ENCODE peak calls at places on chromosomes 16 and 17, in eight cellular contexts. T is tibial artery, U is BE2C, O is Caco-2, R is body of pancreas, Z is IMR-90, B is H1, L is esophagus squamous epithelium. X is an unnamed sample. For H3K4me1, the result is how much of the 10 kb centered on the place peaks cover.

GRCh38 chr17:13541032-13541480 is 60.7 kb downstream of the HS3ST3A1 start:
- DNase-seq in T (peak), U (no peak), O (no peak), R (no peak), Z (peak), B (no peak), L (no peak), X (no peak)

GRCh38 chr16:2003827-2004641 is 5.6 kb downstream of the ZNF598 start:
- DNase-seq in T (peak), U (peak), O (peak), R (peak), Z (peak), B (peak), L (peak), X (peak)

GRCh38 chr16:3023415-3023668 is 400 bp downstream of the HCFC1R1 start:
- DNase-seq in T (no peak), U (no peak), O (peak), R (peak), Z (peak), B (no peak), L (no peak), X (no peak)

GRCh38 chr17:33234233-33234632 is 58.9 kb downstream of the ASIC2 start:
- DNase-seq in T (no peak), U (no peak), O (no peak), R (no peak), Z (no peak), B (no peak), L (no peak), X (no peak)

GRCh38 chr16:56068816-56069215 is 122.5 kb upstream of the GNAO1 start:
- DNase-seq in T (no peak), U (no peak), O (no peak), R (no peak), Z (no peak), B (no peak), L (no peak), X (no peak)

GRCh38 chr16:10070591-10070990 is 111.6 kb downstream of the GRIN2A start:
- DNase-seq in T (no peak), U (no peak), O (no peak), R (no peak), Z (no peak), B (no peak), L (no peak), X (no peak)

GRCh38 chr16:73082608-73083007 is 34.7 kb upstream of the ZFHX3 start:
- DNase-seq in T (peak), U (no peak), O (no peak), R (no peak), Z (peak), B (no peak), L (no peak), X (no peak)

GRCh38 chr17:40315678-40316570 is 6.9 kb downstream of the RARA start:
- DNase-seq in T (no peak), U (no peak), O (no peak), R (no peak), Z (no peak), B (no peak), L (no peak), X (no peak)

GRCh38 chr17:81067331-81067730 is 32.4 kb downstream of the BAIAP2 start:
- DNase-seq in T (no peak), U (peak), O (no peak), R (no peak), Z (no peak), B (no peak), L (no peak), X (no peak)

GRCh38 chr17:7440113-7440822 is 956 bp downstream of the FGF11 start:
- DNase-seq in T (peak), U (peak), O (peak), R (peak), Z (no peak), B (no peak), L (no peak), X (peak)

GRCh38 chr17:6551909-6552768 is 4.2 kb downstream of the PITPNM3 start:
- DNase-seq in T (no peak), U (no peak), O (no peak), R (peak), Z (no peak), B (no peak), L (no peak), X (no peak)

GRCh38 chr17:57889892-57890856 is 40.3 kb upstream of the MRPS23 start:
- DNase-seq in T (peak), U (peak), O (no peak), R (peak), Z (peak), B (no peak), L (no peak), X (peak)

GRCh38 chr16:80158766-80159165 is 382.0 kb upstream of the DYNLRB2 start:
- DNase-seq in T (no peak), U (no peak), O (no peak), R (no peak), Z (peak), B (no peak), L (no peak), X (no peak)

GRCh38 chr17:36703860-36704266 is 102.5 kb downstream of the MRM1 start:
- DNase-seq in T (no peak), U (no peak), O (peak), R (peak), Z (peak), B (no peak), L (no peak), X (peak)

GRCh38 chr16:14462811-14463210 is 167.2 kb downstream of the PARN start:
- DNase-seq in T (no peak), U (no peak), O (no peak), R (no peak), Z (peak), B (no peak), L (no peak), X (no peak)

GRCh38 chr17:13346081-13346533 is 255.6 kb downstream of the HS3ST3A1 start:
- DNase-seq in T (no peak), U (no peak), O (no peak), R (no peak), Z (peak), B (no peak), L (no peak), X (no peak)

GRCh38 chr16:78183886-78184553 is 84.6 kb downstream of the WWOX start:
- DNase-seq in T (no peak), U (no peak), O (no peak), R (no peak), Z (no peak), B (no peak), L (no peak), X (no peak)

GRCh38 chr17:30229012-30229411 is 6.5 kb downstream of the SLC6A4 start:
- DNase-seq in T (no peak), U (no peak), O (no peak), R (no peak), Z (no peak), B (no peak), L (no peak), X (peak)

GRCh38 chr17:3026125-3026855 is 37.1 kb downstream of the OR1D5 start:
- DNase-seq in T (peak), U (no peak), O (peak), R (no peak), Z (no peak), B (no peak), L (no peak), X (peak)

GRCh38 chr17:82963104-82963950 is 116.1 kb upstream of the METRNL start:
- DNase-seq in T (peak), U (peak), O (no peak), R (peak), Z (peak), B (peak), L (no peak), X (peak)

GRCh38 chr16:939941-940340 is 30.8 kb downstream of the LMF1 start:
- DNase-seq in T (no peak), U (no peak), O (no peak), R (no peak), Z (no peak), B (no peak), L (no peak), X (no peak)

GRCh38 chr17:8041249-8041928 is 2.5 kb downstream of the ALOX15B start:
- DNase-seq in T (peak), U (peak), O (no peak), R (no peak), Z (peak), B (no peak), L (no peak), X (no peak)

GRCh38 chr17:78817123-78817522 is 23.5 kb downstream of the USP36 start:
- DNase-seq in T (no peak), U (no peak), O (no peak), R (no peak), Z (no peak), B (no peak), L (no peak), X (no peak)

GRCh38 chr16:23571895-23572294 is 14.4 kb downstream of the UBFD1 start:
- DNase-seq in T (no peak), U (no peak), O (no peak), R (no peak), Z (no peak), B (no peak), L (no peak), X (no peak)

GRCh38 chr16:84817206-84817605 is 2.6 kb upstream of the CRISPLD2 start:
- DNase-seq in T (no peak), U (no peak), O (no peak), R (no peak), Z (no peak), B (no peak), L (no peak), X (no peak)

GRCh38 chr16:65534121-65534528 is 412.3 kb upstream of the CDH11 start:
- DNase-seq in T (no peak), U (no peak), O (no peak), R (no peak), Z (peak), B (no peak), L (no peak), X (no peak)

GRCh38 chr17:32958418-32958817 is 30.5 kb downstream of the TMEM98 start:
- DNase-seq in T (no peak), U (no peak), O (no peak), R (no peak), Z (no peak), B (no peak), L (no peak), X (no peak)

GRCh38 chr17:55303701-55304145 is 39.0 kb downstream of the HLF start:
- DNase-seq in T (no peak), U (peak), O (no peak), R (no peak), Z (peak), B (no peak), L (no peak), X (no peak)

GRCh38 chr16:78577597-78577996 is 478.1 kb downstream of the WWOX start:
- DNase-seq in T (no peak), U (no peak), O (no peak), R (no peak), Z (no peak), B (no peak), L (no peak), X (no peak)

GRCh38 chr17:59845595-59846390 is 47.0 kb downstream of the TUBD1 start:
- DNase-seq in T (peak), U (no peak), O (peak), R (peak), Z (peak), B (no peak), L (no peak), X (no peak)

GRCh38 chr16:54493076-54493475 is 206.5 kb upstream of the IRX3 start:
- DNase-seq in T (no peak), U (no peak), O (no peak), R (no peak), Z (no peak), B (no peak), L (no peak), X (no peak)

GRCh38 chr16:3687792-3688191 is 29.5 kb downstream of the TRAP1 start:
- DNase-seq in T (no peak), U (no peak), O (no peak), R (no peak), Z (no peak), B (no peak), L (no peak), X (no peak)

GRCh38 chr16:13083687-13084086 is 182.3 kb downstream of the SHISA9 start:
- DNase-seq in T (no peak), U (no peak), O (no peak), R (peak), Z (no peak), B (no peak), L (no peak), X (no peak)

GRCh38 chr17:1752425-1752941 is 9.4 kb upstream of the SERPINF1 start:
- DNase-seq in T (peak), U (no peak), O (no peak), R (peak), Z (no peak), B (no peak), L (no peak), X (peak)

GRCh38 chr17:18033442-18034099 is 5.4 kb downstream of the ATPAF2 start:
- DNase-seq in T (no peak), U (peak), O (peak), R (peak), Z (peak), B (peak), L (no peak), X (peak)

GRCh38 chr16:11379420-11379819 is 34.2 kb downstream of the RMI2 start:
- DNase-seq in T (no peak), U (no peak), O (no peak), R (peak), Z (peak), B (no peak), L (no peak), X (no peak)

DNA sequence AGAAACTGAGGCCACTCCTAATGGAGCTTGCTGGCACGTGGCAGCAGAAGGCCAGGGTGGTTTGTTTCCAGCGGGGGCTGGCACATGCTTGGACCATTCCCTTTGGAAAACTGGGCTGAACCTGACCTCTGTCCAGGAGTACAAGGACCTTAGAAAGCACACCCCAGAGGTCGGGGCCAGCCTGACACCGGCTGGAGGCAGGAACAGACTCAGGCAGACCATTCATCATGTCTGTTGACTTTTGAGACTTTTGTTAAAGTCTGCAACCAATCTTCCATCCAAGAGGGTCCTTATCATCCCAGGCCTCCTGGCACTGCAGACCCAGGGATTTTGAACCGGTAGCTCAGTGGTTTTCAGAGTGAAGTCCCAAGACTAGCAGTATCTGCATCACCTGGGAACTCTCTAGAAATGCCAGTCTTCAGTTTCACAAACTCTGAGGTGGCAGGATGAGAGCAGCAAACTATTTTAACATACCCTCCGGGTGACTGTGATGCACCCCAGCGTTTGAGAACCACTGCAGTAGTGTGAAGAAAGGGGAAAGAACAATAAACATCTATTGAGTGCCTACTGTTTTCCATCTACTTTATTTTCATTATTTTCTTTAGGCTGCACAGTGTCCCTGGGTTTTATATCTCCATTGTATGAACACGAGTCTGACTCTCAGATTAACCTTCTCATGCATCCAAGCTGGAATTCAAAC is 145.3 kb upstream of the PLCG2 start:
- DNase-seq in T (no peak), U (no peak), O (no peak), R (no peak), Z (no peak), B (no peak), L (no peak), X (no peak)
- H3K4me1 ChIP-seq in T (under half), U (under half), O (under half), R (under half), Z (under half), B (under half), L (under half), X (under half)

GRCh38 chr16:27547134-27547533 is 2.6 kb downstream of the GTF3C1 start:
- DNase-seq in T (no peak), U (peak), O (no peak), R (peak), Z (peak), B (no peak), L (no peak), X (no peak)
- TF ChIP-seq CTCF in T (no peak), U (no peak), O (no peak), R (no peak), Z (no peak), B (no peak), L (no peak), X (no peak)

GRCh38 chr17:49513044-49513395 is 17.9 kb downstream of the NGFR start:
- DNase-seq in T (no peak), U (no peak), O (peak), R (no peak), Z (no peak), B (no peak), L (no peak), X (no peak)

GRCh38 chr17:49510059-49510719 is 15.1 kb downstream of the NGFR start:
- DNase-seq in T (no peak), U (no peak), O (no peak), R (no peak), Z (no peak), B (no peak), L (no peak), X (no peak)

GRCh38 chr17:49512296-49513043 is 17.4 kb downstream of the NGFR start:
- DNase-seq in T (no peak), U (no peak), O (no peak), R (no peak), Z (no peak), B (no peak), L (no peak), X (no peak)

GRCh38 chr17:49510720-49511110 is 15.6 kb downstream of the NGFR start:
- DNase-seq in T (no peak), U (no peak), O (peak), R (no peak), Z (no peak), B (no peak), L (no peak), X (no peak)

DNA sequence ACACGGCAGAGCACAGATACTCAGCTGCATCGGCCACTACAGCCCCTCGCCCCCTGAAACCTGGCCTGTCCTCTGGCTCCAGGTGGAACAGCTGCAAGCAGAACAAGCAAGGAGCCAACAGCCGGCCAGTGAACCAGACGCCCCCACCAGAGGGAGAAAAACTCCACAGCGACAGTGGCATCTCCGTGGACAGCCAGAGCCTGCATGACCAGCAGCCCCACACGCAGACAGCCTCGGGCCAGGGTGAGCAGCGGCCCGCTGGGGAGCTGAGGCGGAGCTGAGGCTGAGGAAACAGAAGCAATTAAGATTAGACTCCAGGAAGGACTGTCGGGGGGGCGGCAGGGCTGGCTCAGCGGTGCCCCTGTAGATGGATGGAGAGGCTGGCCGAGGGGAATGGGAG is 16.7 kb downstream of the NGFR start:
- DNase-seq in T (no peak), U (peak), O (no peak), R (no peak), Z (no peak), B (no peak), L (no peak), X (no peak)
- H3K4me3 ChIP-seq in T (no peak), U (no peak), O (no peak), R (no peak), Z (no peak), B (no peak), L (no peak), X (no peak)

GRCh38 chr16:89471225-89471624 is 19.1 kb downstream of the ANKRD11 start:
- DNase-seq in T (no peak), U (no peak), O (no peak), R (no peak), Z (peak), B (no peak), L (no peak), X (no peak)
- H3K4me1 ChIP-seq in T (half or more), U (under half), O (under half), R (half or more), Z (under half), B (under half), L (half or more), X (under half)

GRCh38 chr17:77002103-77003045 is 134.2 kb downstream of the MGAT5B start:
- DNase-seq in T (no peak), U (peak), O (peak), R (no peak), Z (peak), B (peak), L (no peak), X (no peak)

GRCh38 chr17:77001487-77001886 is 133.3 kb downstream of the MGAT5B start:
- DNase-seq in T (no peak), U (no peak), O (no peak), R (no peak), Z (no peak), B (no peak), L (no peak), X (no peak)

GRCh38 chr17:76998839-76999238 is 130.6 kb downstream of the MGAT5B start:
- DNase-seq in T (no peak), U (no peak), O (no peak), R (no peak), Z (no peak), B (no peak), L (no peak), X (no peak)

GRCh38 chr17:76997981-76998531 is 129.9 kb downstream of the MGAT5B start:
- DNase-seq in T (no peak), U (no peak), O (no peak), R (no peak), Z (no peak), B (no peak), L (no peak), X (peak)

DNA sequence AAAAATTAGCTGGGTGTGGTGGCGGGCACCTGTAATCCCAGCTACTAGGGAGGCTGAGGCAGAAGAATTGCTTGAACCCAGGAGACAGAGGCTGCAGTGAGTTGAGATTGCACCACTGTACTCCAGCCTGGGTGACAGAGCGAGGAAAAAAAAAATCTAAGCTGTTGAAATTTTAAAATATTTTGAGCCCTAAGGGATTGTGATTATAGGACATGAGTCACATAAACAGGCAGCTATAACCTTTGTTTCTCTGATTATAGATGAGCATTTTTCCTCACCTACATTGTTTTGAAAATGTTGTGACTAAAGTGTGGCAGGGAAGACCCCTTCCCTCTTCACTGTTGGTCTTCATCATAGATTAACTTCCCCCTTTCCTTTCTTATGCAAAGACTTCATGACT is 135.5 kb downstream of the MGAT5B start:
- DNase-seq in T (no peak), U (no peak), O (no peak), R (no peak), Z (no peak), B (no peak), L (no peak), X (no peak)
- TF ChIP-seq CTCF in T (no peak), U (no peak), O (no peak), R (no peak), Z (no peak), B (no peak), L (no peak), X (no peak)

GRCh38 chr17:74861554-74862107 is 1.9 kb upstream of the GRIN2C start:
- DNase-seq in T (no peak), U (no peak), O (no peak), R (no peak), Z (no peak), B (no peak), L (no peak), X (no peak)
- H3K4me3 ChIP-seq in T (peak), U (no peak), O (no peak), R (no peak), Z (no peak), B (no peak), L (no peak), X (peak)